ENCODE peak calls at places on chromosomes 6 and 20, in ten cellular contexts. N, R, D, H, Q, B, T, E, P and J are unnamed samples.

GRCh38 chr6:130020106-130020851 is 1.9 kb downstream of the L3MBTL3 start:
- DNase-seq in N (peak), R (peak), D (peak), H (peak), Q (peak), B (peak), T (peak), E (peak), P (peak), J (no peak)

GRCh38 chr20:57562541-57563465 is 1.9 kb downstream of the PCK1 start:
- DNase-seq in N (no peak), R (no peak), D (no peak), H (no peak), Q (no peak), B (no peak), T (no peak), E (no peak), P (no peak), J (no peak)

GRCh38 chr6:142954844-142955243 is 9.9 kb upstream of the HIVEP2 start:
- DNase-seq in N (no peak), R (no peak), D (no peak), H (no peak), Q (no peak), B (no peak), T (no peak), E (no peak), P (no peak), J (no peak)

GRCh38 chr20:13213335-13213734 is 7.7 kb upstream of the ISM1 start:
- DNase-seq in N (no peak), R (no peak), D (no peak), H (no peak), Q (no peak), B (no peak), T (no peak), E (no peak), P (no peak), J (no peak)

GRCh38 chr6:123745877-123746276 is 57.8 kb upstream of the NKAIN2 start:
- DNase-seq in N (no peak), R (no peak), D (no peak), H (no peak), Q (no peak), B (no peak), T (no peak), E (no peak), P (no peak), J (peak)

GRCh38 chr6:136739501-136739900 is 52.8 kb downstream of the MAP3K5 start:
- DNase-seq in N (no peak), R (no peak), D (no peak), H (no peak), Q (no peak), B (no peak), T (no peak), E (no peak), P (no peak), J (no peak)

GRCh38 chr6:136365781-136366354 is 76.2 kb upstream of the BCLAF1 start:
- DNase-seq in N (peak), R (peak), D (peak), H (no peak), Q (no peak), B (peak), T (peak), E (peak), P (no peak), J (no peak)

GRCh38 chr6:169723991-169724553 is at the start of gene PHF10:
- DNase-seq in N (peak), R (no peak), D (peak), H (no peak), Q (no peak), B (peak), T (no peak), E (peak), P (no peak), J (peak)

GRCh38 chr6:101086473-101086872 is 205.3 kb upstream of the ASCC3 start:
- DNase-seq in N (no peak), R (no peak), D (no peak), H (no peak), Q (no peak), B (no peak), T (no peak), E (no peak), P (no peak), J (peak)

GRCh38 chr20:53738945-53739798 is 145.5 kb upstream of the ZNF217 start:
- DNase-seq in N (no peak), R (no peak), D (no peak), H (no peak), Q (no peak), B (no peak), T (peak), E (no peak), P (no peak), J (peak)

GRCh38 chr6:32883789-32884188 is 29.8 kb downstream of the PSMB9 start:
- DNase-seq in N (no peak), R (no peak), D (peak), H (no peak), Q (no peak), B (no peak), T (no peak), E (no peak), P (peak), J (peak)

GRCh38 chr6:113495521-113495920 is 361.6 kb upstream of the MARCKS start:
- DNase-seq in N (no peak), R (no peak), D (no peak), H (no peak), Q (no peak), B (no peak), T (no peak), E (no peak), P (no peak), J (peak)

GRCh38 chr6:46390153-46390876 is 100.9 kb downstream of the RCAN2 start:
- DNase-seq in N (no peak), R (no peak), D (no peak), H (no peak), Q (no peak), B (no peak), T (no peak), E (no peak), P (no peak), J (no peak)

GRCh38 chr6:25010917-25011625 is 75.3 kb upstream of the RIPOR2 start:
- DNase-seq in N (no peak), R (no peak), D (no peak), H (no peak), Q (no peak), B (no peak), T (no peak), E (no peak), P (no peak), J (peak)

GRCh38 chr6:17580518-17581048 is 19.5 kb upstream of the FAM8A1 start:
- DNase-seq in N (peak), R (no peak), D (peak), H (peak), Q (no peak), B (peak), T (no peak), E (no peak), P (peak), J (peak)
- H3K4me3 ChIP-seq in N (peak), R (peak), D (peak), H (peak), Q (peak), B (peak), T (peak), E (no peak), P (peak), J (peak)

GRCh38 chr20:45971675-45972499 is at the start of gene ZNF335:
- DNase-seq in N (peak), R (peak), D (peak), H (peak), Q (peak), B (peak), T (peak), E (peak), P (peak), J (peak)
- TF ChIP-seq CTCF in N (peak), R (no peak), D (peak), H (peak), Q (no peak), B (no peak), T (peak), E (no peak), P (peak), J (peak)

GRCh38 chr6:15400572-15401004 is 154.7 kb downstream of the JARID2 start:
- DNase-seq in N (no peak), R (peak), D (peak), H (no peak), Q (peak), B (peak), T (peak), E (no peak), P (peak), J (peak)
- H3K4me3 ChIP-seq in N (peak), R (no peak), D (peak), H (no peak), Q (peak), B (peak), T (peak), E (no peak), P (peak), J (peak)

DNA sequence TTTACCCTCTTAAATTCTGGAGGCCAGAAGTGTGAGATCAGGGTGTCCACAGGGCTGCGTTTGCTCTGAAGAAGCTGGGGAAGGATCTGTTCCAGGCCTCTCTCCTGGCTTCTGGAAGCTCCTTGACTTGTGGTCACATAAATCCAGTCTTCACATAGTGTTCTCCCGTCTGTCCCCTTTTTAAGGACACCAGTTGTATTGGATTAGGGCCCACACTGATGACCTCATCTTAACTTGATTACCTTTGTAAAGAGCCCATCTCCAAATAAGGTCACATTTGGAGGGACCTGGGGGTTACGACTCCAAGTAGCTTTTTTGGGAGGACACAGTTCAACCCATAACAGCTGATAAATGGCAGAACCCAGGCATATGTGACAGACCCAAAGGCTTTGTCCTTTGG is 20.0 kb upstream of the WFDC2 start:
- DNase-seq in N (no peak), R (no peak), D (no peak), H (no peak), Q (no peak), B (no peak), T (no peak), E (no peak), P (peak), J (no peak)
- TF ChIP-seq CTCF in N (no peak), R (no peak), D (no peak), H (no peak), Q (no peak), B (no peak), T (no peak), E (no peak), P (no peak), J (no peak)

DNA sequence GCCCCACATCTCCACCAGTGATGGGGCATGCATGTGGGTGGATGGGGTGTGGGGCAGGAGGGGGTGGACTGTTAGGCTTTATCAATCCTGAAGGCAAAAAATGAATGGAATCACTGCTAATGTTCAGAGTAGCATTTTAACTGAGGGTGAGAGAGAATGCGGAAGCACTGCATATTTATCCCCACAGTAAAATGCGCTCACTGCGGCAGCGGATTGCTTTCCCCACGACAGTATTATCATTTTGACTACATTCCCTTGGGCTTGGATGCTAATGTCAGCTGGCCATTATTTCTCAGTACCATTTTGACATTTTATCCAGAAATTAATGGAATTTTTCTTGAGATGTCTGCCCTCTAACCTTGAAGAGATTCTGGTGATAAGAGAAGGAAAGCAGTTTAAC is 13.4 kb downstream of the ALDH8A1 start:
- DNase-seq in N (no peak), R (peak), D (no peak), H (no peak), Q (no peak), B (no peak), T (no peak), E (no peak), P (no peak), J (no peak)
- H3K4me3 ChIP-seq in N (no peak), R (no peak), D (no peak), H (no peak), Q (no peak), B (no peak), T (no peak), E (no peak), P (no peak), J (no peak)

GRCh38 chr20:3710027-3710426 is 2.4 kb downstream of the SIGLEC1 start:
- DNase-seq in N (no peak), R (no peak), D (no peak), H (no peak), Q (no peak), B (no peak), T (no peak), E (no peak), P (no peak), J (no peak)
- TF ChIP-seq CTCF in N (no peak), R (no peak), D (no peak), H (no peak), Q (no peak), B (no peak), T (no peak), E (peak), P (no peak), J (no peak)